ENCODE peak calls at places on chromosomes 1 and 21, in eight cellular contexts. One of them, this sample, is unnamed.

GRCh38 chr1:226975259-226975908 is 35.3 kb downstream of the COQ8A start:
- DNase-seq in nephron progenitor cell: no peak
- DNase-seq in Peyer's patch: no peak
- DNase-seq in kidney epithelial cell: no peak
- DNase-seq in GM13976: no peak
- DNase-seq in endothelial cell: no peak
- DNase-seq in astrocyte: no peak
- DNase-seq in left ventricle myocardium inferior: peak; percentile 25
- DNase-seq in this sample: no peak

GRCh38 chr1:19811206-19811851 is 3.8 kb downstream of the RNF186 start:
- DNase-seq in nephron progenitor cell: peak; percentile 34
- DNase-seq in Peyer's patch: peak; percentile 36
- DNase-seq in kidney epithelial cell: no peak
- DNase-seq in GM13976: peak; percentile 78
- DNase-seq in endothelial cell: peak; percentile 27
- DNase-seq in astrocyte: peak; percentile 8
- DNase-seq in left ventricle myocardium inferior: peak; percentile 29
- DNase-seq in this sample: no peak

GRCh38 chr1:2595812-2596529 is 9.4 kb downstream of the PRXL2B start:
- DNase-seq in nephron progenitor cell: no peak
- DNase-seq in Peyer's patch: no peak
- DNase-seq in kidney epithelial cell: no peak
- DNase-seq in GM13976: no peak
- DNase-seq in endothelial cell: no peak
- DNase-seq in astrocyte: no peak
- DNase-seq in left ventricle myocardium inferior: no peak
- DNase-seq in this sample: no peak

GRCh38 chr1:245765241-245766000 is 610.6 kb downstream of the KIF26B start:
- DNase-seq in nephron progenitor cell: no peak
- DNase-seq in Peyer's patch: no peak
- DNase-seq in kidney epithelial cell: peak; percentile 89
- DNase-seq in GM13976: no peak
- DNase-seq in endothelial cell: no peak
- DNase-seq in astrocyte: peak; percentile 84
- DNase-seq in left ventricle myocardium inferior: no peak
- DNase-seq in this sample: no peak

GRCh38 chr1:107677674-107678073 is 287.3 kb downstream of the VAV3 start:
- DNase-seq in nephron progenitor cell: no peak
- DNase-seq in Peyer's patch: no peak
- DNase-seq in kidney epithelial cell: no peak
- DNase-seq in GM13976: no peak
- DNase-seq in endothelial cell: no peak
- DNase-seq in astrocyte: no peak
- DNase-seq in left ventricle myocardium inferior: no peak
- DNase-seq in this sample: no peak

GRCh38 chr21:39109163-39109530 is 74.1 kb downstream of the PSMG1 start:
- DNase-seq in nephron progenitor cell: no peak
- DNase-seq in Peyer's patch: no peak
- DNase-seq in kidney epithelial cell: no peak
- DNase-seq in GM13976: no peak
- DNase-seq in endothelial cell: no peak
- DNase-seq in astrocyte: no peak
- DNase-seq in left ventricle myocardium inferior: no peak
- DNase-seq in this sample: no peak

GRCh38 chr1:25106352-25106751 is 126.0 kb downstream of the SYF2 start:
- DNase-seq in nephron progenitor cell: no peak
- DNase-seq in Peyer's patch: no peak
- DNase-seq in kidney epithelial cell: no peak
- DNase-seq in GM13976: no peak
- DNase-seq in endothelial cell: no peak
- DNase-seq in astrocyte: no peak
- DNase-seq in left ventricle myocardium inferior: no peak
- DNase-seq in this sample: no peak

GRCh38 chr1:115879977-115880376 is 39.1 kb upstream of the NHLH2 start:
- DNase-seq in nephron progenitor cell: no peak
- DNase-seq in Peyer's patch: no peak
- DNase-seq in kidney epithelial cell: no peak
- DNase-seq in GM13976: no peak
- DNase-seq in endothelial cell: no peak
- DNase-seq in astrocyte: no peak
- DNase-seq in left ventricle myocardium inferior: no peak
- DNase-seq in this sample: no peak

GRCh38 chr1:158654570-158654969 is 31.9 kb downstream of the SPTA1 start:
- DNase-seq in nephron progenitor cell: no peak
- DNase-seq in Peyer's patch: peak; percentile 19
- DNase-seq in kidney epithelial cell: no peak
- DNase-seq in GM13976: no peak
- DNase-seq in endothelial cell: peak; percentile 27
- DNase-seq in astrocyte: no peak
- DNase-seq in left ventricle myocardium inferior: no peak
- DNase-seq in this sample: no peak

GRCh38 chr1:234734412-234734835 is 124.4 kb upstream of the IRF2BP2 start:
- DNase-seq in nephron progenitor cell: no peak
- DNase-seq in Peyer's patch: no peak
- DNase-seq in kidney epithelial cell: no peak
- DNase-seq in GM13976: no peak
- DNase-seq in endothelial cell: no peak
- DNase-seq in astrocyte: no peak
- DNase-seq in left ventricle myocardium inferior: no peak
- DNase-seq in this sample: no peak

GRCh38 chr1:245648749-245649517 is 494.1 kb downstream of the KIF26B start:
- DNase-seq in nephron progenitor cell: peak; percentile 12
- DNase-seq in Peyer's patch: no peak
- DNase-seq in kidney epithelial cell: no peak
- DNase-seq in GM13976: peak; percentile 52
- DNase-seq in endothelial cell: no peak
- DNase-seq in astrocyte: no peak
- DNase-seq in left ventricle myocardium inferior: no peak
- DNase-seq in this sample: no peak

GRCh38 chr1:101408212-101409042 is 171.6 kb downstream of the S1PR1 start:
- DNase-seq in nephron progenitor cell: no peak
- DNase-seq in Peyer's patch: no peak
- DNase-seq in kidney epithelial cell: no peak
- DNase-seq in GM13976: no peak
- DNase-seq in endothelial cell: no peak
- DNase-seq in astrocyte: no peak
- DNase-seq in left ventricle myocardium inferior: no peak
- DNase-seq in this sample: no peak

GRCh38 chr1:100881687-100882086 is 13.0 kb downstream of the EXTL2 start:
- DNase-seq in nephron progenitor cell: no peak
- DNase-seq in Peyer's patch: no peak
- DNase-seq in kidney epithelial cell: no peak
- DNase-seq in GM13976: no peak
- DNase-seq in endothelial cell: no peak
- DNase-seq in astrocyte: no peak
- DNase-seq in left ventricle myocardium inferior: no peak
- DNase-seq in this sample: no peak

GRCh38 chr1:85343213-85343611 is 66.8 kb upstream of the BCL10 start:
- DNase-seq in nephron progenitor cell: no peak
- DNase-seq in Peyer's patch: no peak
- DNase-seq in kidney epithelial cell: no peak
- DNase-seq in GM13976: no peak
- DNase-seq in endothelial cell: no peak
- DNase-seq in astrocyte: no peak
- DNase-seq in left ventricle myocardium inferior: no peak
- DNase-seq in this sample: no peak

GRCh38 chr21:45244799-45245340 is 42.8 kb downstream of the POFUT2 start:
- DNase-seq in nephron progenitor cell: no peak
- DNase-seq in Peyer's patch: no peak
- DNase-seq in kidney epithelial cell: no peak
- DNase-seq in GM13976: no peak
- DNase-seq in endothelial cell: no peak
- DNase-seq in astrocyte: no peak
- DNase-seq in left ventricle myocardium inferior: no peak
- DNase-seq in this sample: peak; percentile 6

GRCh38 chr1:4088676-4089075 is 188.6 kb upstream of the C1orf174 start:
- DNase-seq in nephron progenitor cell: no peak
- DNase-seq in Peyer's patch: no peak
- DNase-seq in kidney epithelial cell: no peak
- DNase-seq in GM13976: no peak
- DNase-seq in endothelial cell: no peak
- DNase-seq in astrocyte: no peak
- DNase-seq in left ventricle myocardium inferior: no peak
- DNase-seq in this sample: no peak

GRCh38 chr1:41622859-41623732 is 138.6 kb upstream of the EDN2 start:
- DNase-seq in nephron progenitor cell: no peak
- DNase-seq in Peyer's patch: no peak
- DNase-seq in kidney epithelial cell: no peak
- DNase-seq in GM13976: peak; percentile 87
- DNase-seq in endothelial cell: no peak
- DNase-seq in astrocyte: no peak
- DNase-seq in left ventricle myocardium inferior: no peak
- DNase-seq in this sample: no peak

GRCh38 chr1:229860926-229861325 is 206.1 kb upstream of the GALNT2 start:
- DNase-seq in nephron progenitor cell: no peak
- DNase-seq in Peyer's patch: no peak
- DNase-seq in kidney epithelial cell: no peak
- DNase-seq in GM13976: no peak
- DNase-seq in endothelial cell: no peak
- DNase-seq in astrocyte: no peak
- DNase-seq in left ventricle myocardium inferior: no peak
- DNase-seq in this sample: no peak

DNA sequence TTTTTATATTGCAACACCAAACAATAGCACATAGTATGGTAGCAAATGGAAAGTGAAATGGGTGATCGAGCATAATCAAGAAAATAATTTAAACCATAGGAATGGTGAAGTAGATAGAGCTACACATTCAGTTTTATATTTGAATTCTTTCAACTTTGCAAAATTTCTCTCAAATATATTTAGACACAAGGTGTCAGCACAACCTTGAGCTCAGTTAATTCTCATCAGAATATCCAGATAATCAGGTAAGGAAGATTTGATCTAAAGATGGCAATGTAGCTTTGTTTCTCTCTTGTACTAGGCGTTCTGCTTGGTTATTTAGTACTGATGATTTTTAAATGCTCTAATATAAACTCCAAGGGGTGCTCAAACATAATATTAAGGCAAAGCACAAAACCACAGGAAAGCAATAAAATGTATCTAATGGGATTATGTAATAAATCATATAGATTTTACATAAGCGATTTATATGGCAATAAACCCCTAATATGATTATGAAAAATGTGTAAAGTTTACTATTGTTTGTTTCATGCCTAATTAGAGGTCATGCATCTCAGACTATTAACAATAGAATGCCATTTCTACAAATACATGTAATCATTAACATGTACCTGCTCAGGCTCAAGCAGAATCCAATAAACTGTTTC is 32.4 kb upstream of the SERTAD4 start:
- DNase-seq in nephron progenitor cell: no peak
- DNase-seq in Peyer's patch: no peak
- DNase-seq in kidney epithelial cell: no peak
- DNase-seq in GM13976: no peak
- DNase-seq in endothelial cell: no peak
- DNase-seq in astrocyte: no peak
- DNase-seq in left ventricle myocardium inferior: no peak
- DNase-seq in this sample: no peak
- TF ChIP-seq CTCF in nephron progenitor cell: no peak
- TF ChIP-seq CTCF in Peyer's patch: no peak
- TF ChIP-seq CTCF in kidney epithelial cell: no peak
- TF ChIP-seq CTCF in GM13976: no peak
- TF ChIP-seq CTCF in endothelial cell: no peak
- TF ChIP-seq CTCF in astrocyte: no peak
- TF ChIP-seq CTCF in left ventricle myocardium inferior: peak; percentile 45
- TF ChIP-seq CTCF in this sample: no peak

DNA sequence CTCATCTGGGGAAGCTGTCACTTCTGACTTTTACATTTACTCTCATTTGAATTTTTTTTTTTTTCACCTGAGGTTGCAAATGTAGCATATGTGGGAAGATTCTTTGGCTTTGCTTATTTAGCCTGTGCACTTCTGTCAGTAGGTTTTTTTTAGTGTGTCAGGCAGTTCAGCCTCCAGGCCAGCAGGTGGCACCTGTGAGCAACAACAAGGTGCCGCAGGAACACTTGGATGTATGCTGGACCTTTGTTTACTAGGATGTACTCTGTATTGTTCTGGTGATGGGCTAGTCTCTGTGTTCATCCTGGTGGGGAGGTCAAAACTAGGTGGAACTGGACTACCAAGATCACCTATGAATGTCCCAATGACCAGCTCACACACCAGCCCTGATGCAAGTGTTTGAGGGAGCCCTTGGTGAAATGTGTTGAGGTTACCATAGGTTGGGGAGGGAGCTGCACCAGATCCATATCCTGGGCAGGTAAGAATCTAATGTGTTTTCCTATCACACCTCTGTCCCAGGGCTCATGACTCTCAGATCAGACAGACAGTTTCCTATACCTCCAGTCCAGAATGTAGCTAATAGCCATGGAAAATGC is 618.2 kb downstream of the BRINP3 start:
- DNase-seq in nephron progenitor cell: peak; percentile 9
- DNase-seq in Peyer's patch: no peak
- DNase-seq in kidney epithelial cell: no peak
- DNase-seq in GM13976: peak; percentile 10
- DNase-seq in endothelial cell: peak; percentile 14
- DNase-seq in astrocyte: no peak
- DNase-seq in left ventricle myocardium inferior: no peak
- DNase-seq in this sample: no peak
- TF ChIP-seq CTCF in nephron progenitor cell: peak; percentile 34
- TF ChIP-seq CTCF in Peyer's patch: peak; percentile 27
- TF ChIP-seq CTCF in kidney epithelial cell: peak; percentile 59
- TF ChIP-seq CTCF in GM13976: peak; percentile 52
- TF ChIP-seq CTCF in endothelial cell: peak; percentile 78
- TF ChIP-seq CTCF in astrocyte: peak; percentile 49
- TF ChIP-seq CTCF in left ventricle myocardium inferior: peak; percentile 19
- TF ChIP-seq CTCF in this sample: peak; percentile 52

GRCh38 chr1:109918077-109918606 is 7.5 kb downstream of the CSF1 start:
- DNase-seq in nephron progenitor cell: no peak
- DNase-seq in Peyer's patch: no peak
- DNase-seq in kidney epithelial cell: no peak
- DNase-seq in GM13976: no peak
- DNase-seq in endothelial cell: no peak
- DNase-seq in astrocyte: no peak
- DNase-seq in left ventricle myocardium inferior: no peak
- DNase-seq in this sample: no peak
- TF ChIP-seq CTCF in nephron progenitor cell: no peak
- TF ChIP-seq CTCF in Peyer's patch: no peak
- TF ChIP-seq CTCF in kidney epithelial cell: peak; percentile 4
- TF ChIP-seq CTCF in GM13976: no peak
- TF ChIP-seq CTCF in endothelial cell: no peak
- TF ChIP-seq CTCF in astrocyte: no peak
- TF ChIP-seq CTCF in left ventricle myocardium inferior: no peak
- TF ChIP-seq CTCF in this sample: peak; percentile 18

DNA sequence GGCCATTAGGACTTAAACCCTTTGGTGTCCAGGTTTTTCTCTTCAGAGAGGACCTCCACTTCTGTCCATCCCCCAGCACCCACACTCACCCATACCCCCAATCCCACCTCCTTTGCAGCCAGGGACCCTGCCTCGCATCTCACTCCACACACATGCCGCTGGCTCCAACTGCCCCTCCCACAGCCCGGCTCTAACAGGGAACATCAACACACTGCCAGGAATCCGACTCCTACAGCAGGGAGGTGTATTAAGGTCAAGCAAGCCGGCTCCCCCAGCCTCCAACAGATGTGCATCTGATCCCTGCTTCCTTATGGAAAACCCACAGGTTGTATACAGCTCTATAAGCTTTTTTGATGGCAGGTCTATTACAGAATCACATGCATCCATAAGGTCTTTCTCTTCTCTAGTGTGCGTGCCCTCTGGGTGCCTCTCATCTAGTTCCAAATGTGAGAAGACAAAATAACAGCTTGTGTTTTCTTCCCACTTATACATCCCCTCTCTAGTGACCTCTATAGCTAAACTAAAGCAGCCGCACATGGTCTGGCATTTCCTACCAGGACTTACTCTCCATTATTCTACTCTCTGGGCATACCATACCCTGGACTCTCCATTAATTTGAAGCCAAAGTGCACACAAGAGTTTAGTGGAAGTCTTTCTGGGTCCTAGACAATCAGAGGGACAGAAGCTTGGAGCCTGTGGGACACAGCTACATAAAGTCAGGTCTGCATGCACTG is 16.3 kb downstream of the PIK3C2B start:
- DNase-seq in nephron progenitor cell: peak; percentile 35
- DNase-seq in Peyer's patch: no peak
- DNase-seq in kidney epithelial cell: no peak
- DNase-seq in GM13976: no peak
- DNase-seq in endothelial cell: no peak
- DNase-seq in astrocyte: no peak
- DNase-seq in left ventricle myocardium inferior: no peak
- DNase-seq in this sample: no peak
- TF ChIP-seq CTCF in nephron progenitor cell: no peak
- TF ChIP-seq CTCF in Peyer's patch: no peak
- TF ChIP-seq CTCF in kidney epithelial cell: no peak
- TF ChIP-seq CTCF in GM13976: no peak
- TF ChIP-seq CTCF in endothelial cell: no peak
- TF ChIP-seq CTCF in astrocyte: no peak
- TF ChIP-seq CTCF in left ventricle myocardium inferior: no peak
- TF ChIP-seq CTCF in this sample: no peak

This sample was measured in progenitor cell of endocrine pancreas.